ENCODE peak calls at places on chromosomes 16 and 17, in nine cellular contexts. F is A549, G is suprapubic skin, V is tibial nerve, L is sigmoid colon, H is esophagus squamous epithelium, Y is K562, R is breast epithelium, I is thyroid gland. K is an unnamed sample.

GRCh38 chr17:61440697-61441096 is 11.5 kb upstream of the TBX4 start:
- DNase-seq in F (no peak), G (no peak), V (no peak), L (no peak), H (no peak), Y (no peak), R (no peak), I (no peak), K (no peak)

GRCh38 chr16:85390511-85391174 is 222.5 kb upstream of the GSE1 start:
- DNase-seq in F (peak; percentile 87), G (peak; percentile 94), V (peak; percentile 81), L (peak; percentile 96), H (no peak), Y (peak; percentile 91), R (peak; percentile 68), I (peak; percentile 42), K (peak; percentile 83)

GRCh38 chr16:674968-675883 is at the start of gene RHBDL1:
- DNase-seq in F (peak; percentile 66), G (no peak), V (no peak), L (no peak), H (no peak), Y (peak; percentile 77), R (no peak), I (peak; percentile 42), K (no peak)

GRCh38 chr17:68542698-68543463 is 30.7 kb downstream of the PRKAR1A start:
- DNase-seq in F (peak; percentile 77), G (no peak), V (no peak), L (no peak), H (no peak), Y (no peak), R (no peak), I (peak; percentile 67), K (no peak)

GRCh38 chr17:28828294-28829040 is 14.1 kb downstream of the FAM222B start:
- DNase-seq in F (no peak), G (no peak), V (no peak), L (peak; percentile 28), H (no peak), Y (no peak), R (peak; percentile 13), I (peak; percentile 52), K (no peak)

GRCh38 chr17:79842656-79843474 is 3.6 kb upstream of the CBX4 start:
- DNase-seq in F (no peak), G (no peak), V (no peak), L (no peak), H (no peak), Y (no peak), R (no peak), I (peak; percentile 52), K (no peak)

GRCh38 chr17:8031950-8032349 is 6.9 kb upstream of the ALOX15B start:
- DNase-seq in F (peak; percentile 24), G (no peak), V (no peak), L (no peak), H (no peak), Y (no peak), R (no peak), I (no peak), K (no peak)

GRCh38 chr17:55743103-55743679 is 7.7 kb upstream of the PCTP start:
- DNase-seq in F (peak; percentile 60), G (no peak), V (no peak), L (no peak), H (no peak), Y (peak; percentile 39), R (peak; percentile 64), I (peak; percentile 65), K (no peak)

GRCh38 chr17:74181341-74181740 is 22.1 kb upstream of the RPL38 start:
- DNase-seq in F (no peak), G (no peak), V (no peak), L (no peak), H (no peak), Y (no peak), R (no peak), I (no peak), K (no peak)

GRCh38 chr17:58786586-58787295 is 31.1 kb downstream of the PPM1E start:
- DNase-seq in F (peak; percentile 26), G (no peak), V (no peak), L (no peak), H (no peak), Y (no peak), R (no peak), I (no peak), K (no peak)

GRCh38 chr17:57889892-57890856 is 40.3 kb upstream of the MRPS23 start:
- DNase-seq in F (peak; percentile 72), G (peak; percentile 89), V (no peak), L (peak; percentile 97), H (no peak), Y (no peak), R (peak; percentile 92), I (peak; percentile 92), K (peak; percentile 95)

GRCh38 chr16:81817789-81818304 is 38.8 kb downstream of the PLCG2 start:
- DNase-seq in F (no peak), G (no peak), V (no peak), L (no peak), H (no peak), Y (no peak), R (no peak), I (no peak), K (no peak)

GRCh38 chr16:20382202-20382948 is 22.2 kb downstream of the PDILT start:
- DNase-seq in F (no peak), G (no peak), V (no peak), L (no peak), H (no peak), Y (no peak), R (no peak), I (no peak), K (no peak)

GRCh38 chr17:29883497-29883896 is 46.5 kb downstream of the SSH2 start:
- DNase-seq in F (no peak), G (no peak), V (no peak), L (no peak), H (no peak), Y (no peak), R (no peak), I (no peak), K (no peak)

GRCh38 chr17:63985387-63986140 is 12.6 kb upstream of the PRR29 start:
- DNase-seq in F (no peak), G (no peak), V (no peak), L (no peak), H (no peak), Y (peak; percentile 26), R (no peak), I (no peak), K (no peak)

GRCh38 chr16:20940864-20941634 is 40.5 kb downstream of the LYRM1 start:
- DNase-seq in F (no peak), G (no peak), V (no peak), L (no peak), H (no peak), Y (no peak), R (no peak), I (no peak), K (no peak)

GRCh38 chr16:30185683-30186421 is 2.5 kb downstream of the CORO1A start:
- DNase-seq in F (no peak), G (no peak), V (no peak), L (peak; percentile 74), H (no peak), Y (peak; percentile 16), R (no peak), I (peak; percentile 35), K (no peak)

GRCh38 chr16:3243882-3244281 is 8.9 kb upstream of the ZNF200 start:
- DNase-seq in F (no peak), G (no peak), V (no peak), L (no peak), H (no peak), Y (no peak), R (no peak), I (no peak), K (peak; percentile 42)

GRCh38 chr16:27526169-27526568 is 23.5 kb downstream of the GTF3C1 start:
- DNase-seq in F (peak; percentile 13), G (no peak), V (no peak), L (no peak), H (no peak), Y (peak; percentile 29), R (no peak), I (peak; percentile 44), K (no peak)

GRCh38 chr17:10729334-10730193 is at the start of gene TMEM220:
- DNase-seq in F (peak; percentile 74), G (peak; percentile 89), V (peak; percentile 64), L (peak; percentile 94), H (no peak), Y (no peak), R (peak; percentile 68), I (peak; percentile 85), K (peak; percentile 72)

GRCh38 chr16:47132310-47132709 is 11.4 kb downstream of the NETO2 start:
- DNase-seq in F (no peak), G (no peak), V (no peak), L (no peak), H (no peak), Y (no peak), R (no peak), I (no peak), K (no peak)

GRCh38 chr16:68771922-68772681 is 35.0 kb downstream of the CDH1 start:
- DNase-seq in F (no peak), G (no peak), V (no peak), L (no peak), H (no peak), Y (peak; percentile 43), R (no peak), I (no peak), K (no peak)
- TF ChIP-seq POLR2A in F (no peak), G (no peak), V (no peak), L (no peak), H (no peak), Y (no peak), R (no peak), I (no peak), K (no peak)

DNA sequence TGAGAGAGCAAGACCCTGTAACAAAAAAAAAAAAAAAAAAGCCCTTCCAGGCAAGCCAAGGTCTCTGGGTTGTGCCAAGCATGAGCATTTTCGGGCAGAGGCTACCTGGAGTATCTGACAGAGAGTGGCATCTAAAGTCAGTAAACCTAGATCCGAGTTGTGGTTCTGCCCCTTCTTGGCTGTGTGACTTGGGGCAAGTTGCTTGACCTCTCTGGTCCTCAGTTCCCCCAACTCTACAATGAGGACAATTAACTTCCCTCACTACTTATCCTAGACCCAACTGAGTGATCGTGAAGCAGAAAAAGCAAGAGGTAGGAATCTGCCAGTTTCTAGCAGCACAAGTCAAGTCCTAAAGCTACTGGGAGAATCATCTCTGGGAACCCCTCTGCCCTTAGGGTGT is 34.4 kb downstream of the TMEM186 start:
- DNase-seq in F (no peak), G (no peak), V (no peak), L (peak; percentile 4), H (no peak), Y (no peak), R (no peak), I (no peak), K (no peak)
- H3K4me3 ChIP-seq in F (no peak overlapping the region), G (no peak overlapping the region), V (no peak overlapping the region), L (no peak overlapping the region), H (no peak overlapping the region), Y (no peak overlapping the region), R (no peak overlapping the region), I (no peak overlapping the region), K (no peak overlapping the region)

GRCh38 chr16:89695086-89695874 is 6.2 kb downstream of the SPATA2L start:
- DNase-seq in F (no peak), G (peak; percentile 73), V (no peak), L (no peak), H (no peak), Y (no peak), R (no peak), I (no peak), K (peak; percentile 84)
- TF ChIP-seq POLR2A in F (no peak), G (no peak), V (no peak), L (no peak), H (no peak), Y (peak; percentile 57), R (no peak), I (no peak), K (no peak)

GRCh38 chr17:1997587-1998425 is 27.3 kb downstream of the RTN4RL1 start:
- DNase-seq in F (peak; percentile 71), G (no peak), V (no peak), L (no peak), H (no peak), Y (no peak), R (no peak), I (peak; percentile 56), K (no peak)
- H3K4me3 ChIP-seq in F (peak overlapping the region; percentile 58), G (peak overlapping the region; percentile 62), V (peak overlapping the region; percentile 29), L (peak overlapping the region; percentile 59), H (peak overlapping the region; percentile 71), Y (no peak overlapping the region), R (peak overlapping the region; percentile 59), I (no peak overlapping the region), K (peak overlapping the region; percentile 8)

K was measured in lower leg skin.